ENCODE peak calls at places on chromosomes 2 and 18, in four cellular contexts. L is HAP-1, A is HCEC 1CT, F is tibial artery. E is an unnamed sample.
A peak's percentile ranks its signal among the peaks of the same experiment; 100 is the strongest.

GRCh38 chr2:27715318-27716165 is 51.9 kb downstream of the SLC4A1AP start:
- DNase-seq in A (peak; percentile 42), L (no peak), F (peak; percentile 58), E (no peak)

GRCh38 chr2:20674974-20675679 is 8.2 kb downstream of the GDF7 start:
- DNase-seq in L (no peak), A (peak; percentile 71), F (peak; percentile 61), E (peak; percentile 78)

GRCh38 chr18:12694032-12694431 is 8.5 kb downstream of the CEP76 start:
- DNase-seq in A (no peak), F (no peak), L (no peak), E (no peak)

GRCh38 chr2:55097462-55098410 is 47.5 kb upstream of the RTN4 start:
- DNase-seq in L (no peak), F (peak; percentile 47), A (peak; percentile 46), E (peak; percentile 70)

GRCh38 chr2:19247186-19247585 is 111.2 kb downstream of the OSR1 start:
- DNase-seq in F (no peak), L (peak; percentile 50), A (no peak), E (no peak)

GRCh38 chr2:84302513-84303412 is 156.3 kb downstream of the SUCLG1 start:
- DNase-seq in L (peak; percentile 72), A (peak; percentile 9), F (no peak), E (peak; percentile 34)

GRCh38 chr2:19746611-19747309 is 155.0 kb downstream of the TTC32 start:
- DNase-seq in F (no peak), A (no peak), L (no peak), E (peak; percentile 12)

GRCh38 chr18:54777118-54777791 is 51.0 kb upstream of the RAB27B start:
- DNase-seq in A (no peak), L (no peak), F (no peak), E (no peak)

GRCh38 chr2:203799905-203800304 is 67.7 kb upstream of the CTLA4 start:
- DNase-seq in A (no peak), L (no peak), F (no peak), E (no peak)

GRCh38 chr2:238907717-238908173 is 59.9 kb downstream of the TWIST2 start:
- DNase-seq in A (no peak), F (no peak), L (no peak), E (no peak)

GRCh38 chr2:165953306-165953654 is 296 bp downstream of the TTC21B start:
- DNase-seq in A (no peak), L (no peak), F (peak; percentile 24), E (no peak)